ENCODE peak calls at places on chromosome 20, in six cellular contexts. K is IMR-90, U is HepG2, J is A549, Y is K562, G is GM12878. P is an unnamed sample.

GRCh38 chr20:8670900-8671229 is 398.0 kb upstream of the PLCB4 start:
- DNase-seq in K (no peak), U (no peak), J (no peak), Y (no peak), G (no peak), P (no peak)

GRCh38 chr20:58160451-58161051 is 67.9 kb downstream of the ANKRD60 start:
- DNase-seq in K (peak; percentile 17), U (no peak), J (no peak), Y (no peak), G (no peak), P (no peak)

GRCh38 chr20:41175201-41175651 is 37.9 kb downstream of the PLCG1 start:
- DNase-seq in K (no peak), U (no peak), J (no peak), Y (no peak), G (no peak), P (no peak)

GRCh38 chr20:4603724-4604123 is 118.0 kb upstream of the PRND start:
- DNase-seq in K (peak; percentile 90), U (no peak), J (no peak), Y (no peak), G (no peak), P (no peak)

GRCh38 chr20:41671143-41671542 is 53.0 kb upstream of the CHD6 start:
- DNase-seq in K (no peak), U (no peak), J (no peak), Y (no peak), G (no peak), P (no peak)

GRCh38 chr20:41524980-41525613 is 93.1 kb downstream of the CHD6 start:
- DNase-seq in K (peak; percentile 58), U (no peak), J (no peak), Y (peak; percentile 76), G (no peak), P (no peak)

GRCh38 chr20:62646851-62647520 is 4.7 kb downstream of the SLCO4A1 start:
- DNase-seq in K (no peak), U (no peak), J (no peak), Y (no peak), G (no peak), P (no peak)

GRCh38 chr20:24389686-24390085 is 79.7 kb upstream of the SYNDIG1 start:
- DNase-seq in K (no peak), U (no peak), J (no peak), Y (no peak), G (no peak), P (no peak)

GRCh38 chr20:1423625-1424106 is 30.8 kb upstream of the FKBP1A start:
- DNase-seq in K (peak; percentile 69), U (peak; percentile 92), J (peak; percentile 78), Y (peak; percentile 84), G (no peak), P (peak; percentile 49)

GRCh38 chr20:44171775-44172571 is 15.0 kb downstream of the JPH2 start:
- DNase-seq in K (no peak), U (no peak), J (no peak), Y (no peak), G (no peak), P (no peak)

GRCh38 chr20:62030834-62031434 is 34.7 kb downstream of the TAF4 start:
- DNase-seq in K (no peak), U (peak; percentile 51), J (no peak), Y (peak; percentile 25), G (peak; percentile 59), P (no peak)

GRCh38 chr20:62700261-62700925 is 8.2 kb upstream of the NTSR1 start:
- DNase-seq in K (no peak), U (no peak), J (no peak), Y (no peak), G (no peak), P (no peak)

GRCh38 chr20:43549416-43550136 is 9.3 kb upstream of the SGK2 start:
- DNase-seq in K (no peak), U (no peak), J (no peak), Y (no peak), G (no peak), P (no peak)

GRCh38 chr20:53776858-53777257 is 183.2 kb upstream of the ZNF217 start:
- DNase-seq in K (no peak), U (no peak), J (no peak), Y (no peak), G (no peak), P (no peak)

GRCh38 chr20:15475483-15475882 is 1097.8 kb downstream of the KIF16B start:
- DNase-seq in K (no peak), U (no peak), J (no peak), Y (no peak), G (peak; percentile 20), P (no peak)
- TF ChIP-seq BHLHE40 in K (no peak), U (peak; percentile 7), J (no peak), Y (no peak), G (peak; percentile 84), P (no peak)

GRCh38 chr20:48065833-48066232 is 280.6 kb upstream of the SULF2 start:
- DNase-seq in K (no peak), U (no peak), J (no peak), Y (no peak), G (no peak), P (no peak)

GRCh38 chr20:48066851-48067250 is 281.6 kb upstream of the SULF2 start:
- DNase-seq in K (no peak), U (no peak), J (no peak), Y (no peak), G (no peak), P (no peak)

GRCh38 chr20:48060841-48061720 is 275.8 kb upstream of the SULF2 start:
- DNase-seq in K (no peak), U (no peak), J (no peak), Y (no peak), G (no peak), P (no peak)

GRCh38 chr20:48066256-48066655 is 281.0 kb upstream of the SULF2 start:
- DNase-seq in K (peak; percentile 31), U (no peak), J (peak; percentile 14), Y (no peak), G (no peak), P (no peak)

DNA sequence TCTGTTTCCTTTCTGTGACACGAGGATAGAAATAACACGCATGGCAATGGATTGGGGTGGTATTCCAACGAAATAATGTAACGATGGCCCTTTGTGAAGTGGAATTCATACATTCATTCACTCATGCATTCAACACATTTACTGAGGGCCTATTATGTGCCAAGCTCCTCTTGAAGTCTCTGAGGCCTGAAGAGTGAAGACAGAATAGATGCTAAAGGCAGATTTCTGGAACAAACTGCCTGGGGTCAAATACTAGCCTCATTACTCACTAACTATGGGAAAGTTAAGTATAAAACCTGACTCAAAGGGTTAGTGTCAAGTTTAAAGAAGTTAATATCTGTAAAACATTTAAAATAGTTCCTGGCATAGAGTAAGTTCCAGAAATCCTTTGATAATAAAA is 279.6 kb upstream of the SULF2 start:
- DNase-seq in K (peak; percentile 11), U (no peak), J (no peak), Y (no peak), G (no peak), P (no peak)
- TF ChIP-seq BHLHE40 in K (no peak), U (no peak), J (no peak), Y (no peak), G (no peak), P (no peak)

GRCh38 chr20:46720776-46721425 is 11.5 kb downstream of the SLC2A10 start:
- DNase-seq in K (peak; percentile 41), U (no peak), J (no peak), Y (peak; percentile 17), G (no peak), P (no peak)
- TF ChIP-seq BHLHE40 in K (no peak), U (no peak), J (no peak), Y (no peak), G (no peak), P (no peak)

GRCh38 chr20:6012166-6012565 is 41.7 kb downstream of the LRRN4 start:
- DNase-seq in K (no peak), U (no peak), J (no peak), Y (peak; percentile 57), G (no peak), P (no peak)

GRCh38 chr20:6014017-6014416 is 39.8 kb downstream of the LRRN4 start:
- DNase-seq in K (no peak), U (no peak), J (no peak), Y (peak; percentile 52), G (no peak), P (no peak)

GRCh38 chr20:6017880-6018279 is 36.0 kb downstream of the LRRN4 start:
- DNase-seq in K (no peak), U (no peak), J (no peak), Y (no peak), G (no peak), P (no peak)

GRCh38 chr20:6014957-6015356 is 38.9 kb downstream of the LRRN4 start:
- DNase-seq in K (no peak), U (no peak), J (no peak), Y (no peak), G (no peak), P (no peak)

DNA sequence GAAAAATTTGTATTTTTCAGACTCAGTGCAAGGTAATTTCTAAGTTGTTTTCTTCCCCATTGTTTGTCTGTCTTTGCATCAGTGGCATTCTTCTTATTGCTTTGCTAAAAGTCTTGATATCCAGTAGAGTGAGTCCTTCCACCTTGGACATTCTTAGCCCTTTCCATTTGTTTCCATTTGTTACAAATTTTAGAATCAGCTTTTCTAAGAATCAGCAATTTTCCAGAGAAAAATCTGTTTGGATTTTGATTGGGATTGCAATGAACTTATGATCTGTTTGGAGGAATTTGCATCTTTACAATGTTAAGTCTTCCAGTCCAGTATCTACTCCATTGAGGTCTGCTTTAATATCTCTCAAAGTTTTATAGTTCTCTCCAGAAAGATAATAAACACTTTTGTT is 36.4 kb downstream of the LRRN4 start:
- DNase-seq in K (no peak), U (no peak), J (no peak), Y (no peak), G (no peak), P (no peak)
- TF ChIP-seq BHLHE40 in K (no peak), U (no peak), J (no peak), Y (no peak), G (no peak), P (no peak)

DNA sequence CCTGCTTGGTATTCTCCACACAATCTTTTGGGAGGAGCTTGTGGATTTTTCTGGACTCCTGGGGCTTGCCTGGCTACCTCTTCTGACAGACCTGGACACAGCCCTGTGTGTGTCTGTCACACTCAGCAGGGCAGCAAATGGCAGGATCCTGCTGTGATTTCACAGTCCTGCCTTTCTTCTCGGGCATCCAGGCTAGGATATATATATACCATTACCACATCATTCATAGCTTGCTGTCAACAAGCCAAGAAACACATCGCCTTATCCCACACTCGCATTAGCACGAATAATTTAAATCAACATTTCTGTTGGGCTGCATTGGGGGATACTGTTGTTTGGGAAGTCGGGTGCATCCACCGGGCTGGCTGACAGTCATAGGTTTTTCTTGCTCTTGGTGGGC is 154.8 kb upstream of the FERMT1 start:
- DNase-seq in K (no peak), U (no peak), J (no peak), Y (no peak), G (no peak), P (no peak)
- TF ChIP-seq BHLHE40 in K (no peak), U (no peak), J (no peak), Y (no peak), G (no peak), P (no peak)

P was measured in HEK293T.